ENCODE peak calls at places on chromosomes 13 and 19, in nine cellular contexts. B is neuronal stem cell, Y is A549, D is hepatocyte, C is PC-3, F is OCI-LY7, J is IMR-90, L is neural progenitor cell, N is HCT116. I is an unnamed sample.

GRCh38 chr19:49447485-49448431 is 3.9 kb downstream of the PIH1D1 start:
- DNase-seq in B (no peak), Y (no peak), D (no peak), C (no peak), F (peak; percentile 80), J (peak; percentile 8), L (peak; percentile 57), N (peak; percentile 50), I (no peak)

GRCh38 chr13:80273717-80274116 is 67.2 kb downstream of the SPRY2 start:
- DNase-seq in B (no peak), Y (no peak), D (no peak), C (no peak), F (no peak), J (no peak), L (no peak), N (no peak), I (no peak)

GRCh38 chr19:16519230-16519687 is 23.0 kb downstream of the CHERP start:
- DNase-seq in B (no peak), Y (no peak), D (no peak), C (no peak), F (no peak), J (no peak), L (no peak), N (no peak), I (no peak)

GRCh38 chr19:35928507-35928906 is 7.7 kb upstream of the LRFN3 start:
- DNase-seq in B (no peak), Y (no peak), D (no peak), C (no peak), F (peak; percentile 20), J (no peak), L (no peak), N (no peak), I (no peak)

GRCh38 chr19:18840288-18841260 is 8.8 kb downstream of the UPF1 start:
- DNase-seq in B (no peak), Y (no peak), D (no peak), C (no peak), F (no peak), J (no peak), L (no peak), N (no peak), I (no peak)

GRCh38 chr13:29688193-29688592 is 92.7 kb upstream of the SLC7A1 start:
- DNase-seq in B (no peak), Y (no peak), D (no peak), C (no peak), F (no peak), J (no peak), L (no peak), N (no peak), I (no peak)

GRCh38 chr19:58566989-58567388 is 6.1 kb downstream of the MZF1 start:
- DNase-seq in B (no peak), Y (no peak), D (no peak), C (no peak), F (no peak), J (no peak), L (no peak), N (no peak), I (no peak)

GRCh38 chr19:46134527-46134926 is 10.0 kb upstream of the IGFL3 start:
- DNase-seq in B (no peak), Y (no peak), D (no peak), C (no peak), F (no peak), J (peak; percentile 65), L (no peak), N (no peak), I (peak; percentile 59)

GRCh38 chr13:112073245-112074138 is 6.5 kb downstream of the SOX1 start:
- DNase-seq in B (peak; percentile 90), Y (no peak), D (no peak), C (no peak), F (no peak), J (no peak), L (peak; percentile 95), N (no peak), I (no peak)

GRCh38 chr19:40613669-40614594 is 12.8 kb downstream of the LTBP4 start:
- DNase-seq in B (no peak), Y (peak; percentile 72), D (peak; percentile 87), C (no peak), F (peak; percentile 91), J (peak; percentile 72), L (peak; percentile 93), N (peak; percentile 89), I (peak; percentile 81)

GRCh38 chr19:1855828-1856255 is 7.5 kb downstream of the KLF16 start:
- DNase-seq in B (no peak), Y (no peak), D (no peak), C (no peak), F (peak; percentile 37), J (peak; percentile 23), L (no peak), N (no peak), I (no peak)

GRCh38 chr19:1857648-1858326 is 5.6 kb downstream of the KLF16 start:
- DNase-seq in B (no peak), Y (no peak), D (no peak), C (no peak), F (no peak), J (no peak), L (no peak), N (no peak), I (no peak)

GRCh38 chr19:1855040-1855827 is 7.0 kb upstream of the REXO1 start:
- DNase-seq in B (peak; percentile 77), Y (peak; percentile 70), D (peak; percentile 89), C (peak; percentile 38), F (peak; percentile 82), J (peak; percentile 85), L (peak; percentile 93), N (peak; percentile 64), I (peak; percentile 35)

GRCh38 chr19:1856698-1857603 is 6.4 kb downstream of the KLF16 start:
- DNase-seq in B (no peak), Y (peak; percentile 71), D (peak; percentile 95), C (peak; percentile 44), F (peak; percentile 82), J (peak; percentile 70), L (peak; percentile 44), N (no peak), I (peak; percentile 54)

DNA sequence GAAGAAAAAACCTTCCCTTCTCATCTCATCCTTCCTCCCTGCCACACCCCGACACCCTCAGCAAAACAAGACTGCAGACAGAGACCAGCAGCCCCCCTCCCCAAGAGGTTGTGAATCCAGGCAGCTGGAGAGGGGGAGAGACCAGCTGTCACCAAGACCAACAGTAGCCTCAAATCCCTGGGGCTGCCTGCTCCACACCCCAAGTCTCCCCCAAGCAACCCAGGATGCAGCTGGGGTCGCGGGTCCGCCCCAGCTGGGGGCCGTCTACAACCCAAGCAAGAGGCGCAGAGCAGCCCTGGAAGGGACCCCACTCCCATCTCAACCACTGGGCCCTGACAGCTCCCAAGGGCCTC is 7.1 kb downstream of the KLF16 start:
- DNase-seq in B (no peak), Y (no peak), D (no peak), C (no peak), F (peak; percentile 31), J (no peak), L (no peak), N (no peak), I (no peak)
- H3K4me3 ChIP-seq in B (no peak overlapping the region), Y (no peak overlapping the region), D (no peak overlapping the region), C (no peak overlapping the region), F (peak overlapping the region; percentile 68), J (peak overlapping the region; percentile 6), L (peak overlapping the region; percentile 36), N (no peak overlapping the region), I (no peak overlapping the region)

GRCh38 chr19:3131168-3131567 is 4.7 kb upstream of the GNA15 start:
- DNase-seq in B (no peak), Y (no peak), D (no peak), C (no peak), F (no peak), J (no peak), L (no peak), N (no peak), I (no peak)

GRCh38 chr19:3135961-3136683 is at the start of gene GNA15:
- DNase-seq in B (no peak), Y (no peak), D (no peak), C (no peak), F (no peak), J (no peak), L (no peak), N (no peak), I (no peak)

GRCh38 chr19:3136684-3137055 is 837 bp downstream of the GNA15 start:
- DNase-seq in B (no peak), Y (no peak), D (no peak), C (no peak), F (no peak), J (no peak), L (no peak), N (no peak), I (no peak)

GRCh38 chr19:3132971-3133792 is 2.7 kb upstream of the GNA15 start:
- DNase-seq in B (no peak), Y (no peak), D (no peak), C (no peak), F (no peak), J (peak; percentile 21), L (no peak), N (no peak), I (peak; percentile 32)

DNA sequence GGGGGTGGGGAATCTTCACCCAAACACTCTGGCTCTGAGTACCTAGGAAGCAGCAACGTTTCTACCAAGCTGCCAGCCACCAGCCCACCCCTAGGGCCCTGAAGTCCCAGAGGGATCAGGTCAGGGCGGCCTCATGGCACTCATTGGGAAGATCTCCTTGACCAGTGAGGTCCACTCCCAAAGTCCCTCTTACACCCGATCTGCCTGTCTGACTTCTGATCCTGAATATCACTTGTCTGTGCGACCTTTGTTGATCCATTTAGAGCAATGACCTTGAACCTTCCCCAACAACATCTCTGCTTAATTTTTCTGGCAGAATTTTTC is 2.1 kb upstream of the GNA15 start:
- DNase-seq in B (no peak), Y (no peak), D (no peak), C (no peak), F (no peak), J (no peak), L (no peak), N (no peak), I (no peak)
- H3K4me1 ChIP-seq in B (no peaks in the 10 kb centered on the region), Y (no peaks in the 10 kb centered on the region), D (no peaks in the 10 kb centered on the region), C (no peaks in the 10 kb centered on the region), F (no peaks in the 10 kb centered on the region), J (no peaks in the 10 kb centered on the region), L (no peaks in the 10 kb centered on the region), N (peaks cover 6% of the 10 kb centered on the region), I (peaks cover 9% of the 10 kb centered on the region)

GRCh38 chr19:29662604-29663404 is 2.5 kb upstream of the PLEKHF1 start:
- DNase-seq in B (no peak), Y (no peak), D (peak; percentile 76), C (peak; percentile 70), F (no peak), J (peak; percentile 94), L (no peak), N (no peak), I (peak; percentile 95)
- H3K4me2 ChIP-seq in B (no peak overlapping the region), Y (no peak overlapping the region), D (peak overlapping the region; percentile 62), C (peak overlapping the region; percentile 88), F (no peak overlapping the region), J (peak overlapping the region; percentile 59), L (no peak overlapping the region), N (peak overlapping the region; percentile 53), I (peak overlapping the region; percentile 80)

DNA sequence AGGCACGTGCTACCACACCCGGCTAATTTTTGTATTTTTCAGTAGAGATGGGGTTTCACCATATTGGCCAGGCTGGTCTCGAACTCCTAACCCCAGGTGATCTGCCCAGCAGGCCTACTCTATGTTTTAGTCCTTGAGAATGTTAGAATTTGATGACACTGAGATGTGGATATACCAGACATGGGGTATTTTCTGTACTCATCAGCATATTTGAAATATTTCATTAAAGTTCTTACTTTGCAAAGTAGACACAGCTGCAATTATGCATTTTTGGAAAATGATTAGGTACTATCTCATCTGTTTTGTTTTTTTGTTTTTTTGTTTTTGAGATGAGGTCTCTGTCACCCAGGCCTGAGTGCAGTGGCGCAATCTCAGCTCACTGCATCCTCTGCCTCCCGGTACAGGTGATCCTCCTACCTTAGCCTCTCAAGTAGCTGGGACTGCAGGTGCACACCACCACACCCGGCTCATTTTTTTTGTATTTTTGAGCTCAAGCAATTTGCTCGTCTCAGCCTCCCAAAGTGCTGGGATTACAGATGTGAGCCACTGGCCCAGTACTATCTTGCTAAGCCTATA is 12.7 kb downstream of the SPINT2 start:
- DNase-seq in B (no peak), Y (no peak), D (no peak), C (no peak), F (no peak), J (no peak), L (no peak), N (no peak), I (no peak)
- H3K4me3 ChIP-seq in B (no peak overlapping the region), Y (no peak overlapping the region), D (no peak overlapping the region), C (no peak overlapping the region), F (no peak overlapping the region), J (no peak overlapping the region), L (no peak overlapping the region), N (no peak overlapping the region), I (no peak overlapping the region)